ENCODE peak calls at places on chromosome 22, in five cellular contexts. One of them, this sample, is unnamed.

GRCh38 chr22:24437820-24438328 is 10.5 kb downstream of the ADORA2A start:
- DNase-seq in lower leg skin: no peak
- DNase-seq in uterus: no peak
- DNase-seq in skeletal muscle cell: no peak
- DNase-seq in aorta: no peak
- DNase-seq in this sample: no peak

GRCh38 chr22:43555561-43556515 is 144.0 kb downstream of the MPPED1 start:
- DNase-seq in lower leg skin: no peak
- DNase-seq in uterus: no peak
- DNase-seq in skeletal muscle cell: no peak
- DNase-seq in aorta: peak
- DNase-seq in this sample: no peak

GRCh38 chr22:20403779-20404140 is 9.8 kb downstream of the ZNF74 start:
- DNase-seq in lower leg skin: no peak
- DNase-seq in uterus: no peak
- DNase-seq in skeletal muscle cell: no peak
- DNase-seq in aorta: peak
- DNase-seq in this sample: no peak

GRCh38 chr22:49016909-49017768 is 810.5 kb downstream of the BRD1 start:
- DNase-seq in lower leg skin: no peak
- DNase-seq in uterus: no peak
- DNase-seq in skeletal muscle cell: no peak
- DNase-seq in aorta: peak
- DNase-seq in this sample: no peak

GRCh38 chr22:31852691-31853370 is 91.5 kb upstream of the YWHAH start:
- DNase-seq in lower leg skin: no peak
- DNase-seq in uterus: no peak
- DNase-seq in skeletal muscle cell: no peak
- DNase-seq in aorta: no peak
- DNase-seq in this sample: peak

GRCh38 chr22:42892571-42893316 is 35.7 kb upstream of the ARFGAP3 start:
- DNase-seq in lower leg skin: no peak
- DNase-seq in uterus: no peak
- DNase-seq in skeletal muscle cell: no peak
- DNase-seq in aorta: no peak
- DNase-seq in this sample: no peak

GRCh38 chr22:35154937-35155387 is 89.0 kb downstream of the ISX start:
- DNase-seq in lower leg skin: peak
- DNase-seq in uterus: peak
- DNase-seq in skeletal muscle cell: no peak
- DNase-seq in aorta: no peak
- DNase-seq in this sample: peak

GRCh38 chr22:50260801-50261614 is 475 bp downstream of the MAPK12 start:
- DNase-seq in lower leg skin: no peak
- DNase-seq in uterus: no peak
- DNase-seq in skeletal muscle cell: no peak
- DNase-seq in aorta: no peak
- DNase-seq in this sample: peak

GRCh38 chr22:50481440-50482106 is at the start of gene ADM2:
- DNase-seq in lower leg skin: no peak
- DNase-seq in uterus: no peak
- DNase-seq in skeletal muscle cell: no peak
- DNase-seq in aorta: no peak
- DNase-seq in this sample: peak

GRCh38 chr22:49099496-49100124 is 728.1 kb downstream of the BRD1 start:
- DNase-seq in lower leg skin: no peak
- DNase-seq in uterus: no peak
- DNase-seq in skeletal muscle cell: no peak
- DNase-seq in aorta: peak
- DNase-seq in this sample: no peak

GRCh38 chr22:19816372-19817119 is 38.1 kb downstream of the GNB1L start:
- DNase-seq in lower leg skin: no peak
- DNase-seq in uterus: no peak
- DNase-seq in skeletal muscle cell: no peak
- DNase-seq in aorta: no peak
- DNase-seq in this sample: no peak

GRCh38 chr22:48602805-48603518 is 1224.7 kb downstream of the BRD1 start:
- DNase-seq in lower leg skin: no peak
- DNase-seq in uterus: no peak
- DNase-seq in skeletal muscle cell: no peak
- DNase-seq in aorta: no peak
- DNase-seq in this sample: no peak

GRCh38 chr22:27991586-27992293 is 72.7 kb upstream of the PITPNB start:
- DNase-seq in lower leg skin: no peak
- DNase-seq in uterus: no peak
- DNase-seq in skeletal muscle cell: no peak
- DNase-seq in aorta: peak
- DNase-seq in this sample: no peak

DNA sequence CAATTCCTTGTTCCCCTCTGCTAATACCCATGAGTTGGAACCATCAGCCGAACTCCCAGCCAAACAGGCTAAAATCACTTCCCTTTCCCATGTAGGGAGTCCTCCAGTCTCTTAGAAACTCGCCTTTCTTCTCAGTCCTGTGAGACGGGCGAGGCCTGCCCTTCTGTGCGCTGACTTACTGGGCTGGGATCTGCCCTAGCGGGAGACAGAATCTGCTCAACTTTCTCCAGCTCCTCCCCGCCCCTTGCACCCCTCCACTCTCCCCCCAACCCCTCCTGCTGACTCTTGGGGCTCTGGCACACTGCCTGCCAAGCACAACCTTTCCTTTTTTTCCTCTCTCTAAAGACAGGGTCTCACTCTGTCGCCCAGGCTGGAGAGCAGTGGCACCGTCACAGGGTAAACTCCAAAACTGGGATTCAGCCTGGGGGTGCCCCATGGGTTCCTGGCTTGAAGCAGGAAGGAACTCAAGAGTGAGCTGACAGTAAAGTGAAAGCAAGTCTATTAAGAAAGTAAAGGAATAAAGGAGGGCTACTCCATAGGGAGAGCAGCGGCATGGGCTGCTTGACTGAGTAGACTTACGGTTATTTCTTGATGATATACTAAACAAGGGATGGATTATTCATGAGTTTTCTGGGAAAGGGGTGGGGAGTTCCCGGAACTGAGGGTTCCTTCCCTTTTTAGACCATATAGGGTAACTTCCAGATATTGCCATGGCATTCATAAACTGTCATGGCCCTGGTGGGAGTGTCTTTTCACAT is 53.1 kb upstream of the EMID1 start:
- DNase-seq in lower leg skin: peak
- DNase-seq in uterus: no peak
- DNase-seq in skeletal muscle cell: no peak
- DNase-seq in aorta: peak
- DNase-seq in this sample: no peak
- H3K4me3 ChIP-seq in lower leg skin: no peak
- H3K4me3 ChIP-seq in uterus: no peak
- H3K4me3 ChIP-seq in skeletal muscle cell: no peak
- H3K4me3 ChIP-seq in aorta: no peak
- H3K4me3 ChIP-seq in this sample: no peak

GRCh38 chr22:26691377-26691716 is 34.0 kb downstream of the MIAT start:
- DNase-seq in lower leg skin: no peak
- DNase-seq in uterus: no peak
- DNase-seq in skeletal muscle cell: no peak
- DNase-seq in aorta: no peak
- DNase-seq in this sample: no peak

GRCh38 chr22:26692215-26692614 is 34.8 kb downstream of the MIAT start:
- DNase-seq in lower leg skin: no peak
- DNase-seq in uterus: no peak
- DNase-seq in skeletal muscle cell: no peak
- DNase-seq in aorta: no peak
- DNase-seq in this sample: no peak

GRCh38 chr22:26689553-26690301 is 32.3 kb downstream of the MIAT start:
- DNase-seq in lower leg skin: no peak
- DNase-seq in uterus: no peak
- DNase-seq in skeletal muscle cell: no peak
- DNase-seq in aorta: no peak
- DNase-seq in this sample: no peak

GRCh38 chr22:26687439-26687838 is 30.1 kb downstream of the MIAT start:
- DNase-seq in lower leg skin: no peak
- DNase-seq in uterus: no peak
- DNase-seq in skeletal muscle cell: no peak
- DNase-seq in aorta: no peak
- DNase-seq in this sample: no peak

GRCh38 chr22:26690654-26691376 is 33.4 kb downstream of the MIAT start:
- DNase-seq in lower leg skin: no peak
- DNase-seq in uterus: no peak
- DNase-seq in skeletal muscle cell: no peak
- DNase-seq in aorta: no peak
- DNase-seq in this sample: no peak
- H3K4me3 ChIP-seq in lower leg skin: no peak
- H3K4me3 ChIP-seq in uterus: no peak
- H3K4me3 ChIP-seq in skeletal muscle cell: no peak
- H3K4me3 ChIP-seq in aorta: no peak
- H3K4me3 ChIP-seq in this sample: no peak

DNA sequence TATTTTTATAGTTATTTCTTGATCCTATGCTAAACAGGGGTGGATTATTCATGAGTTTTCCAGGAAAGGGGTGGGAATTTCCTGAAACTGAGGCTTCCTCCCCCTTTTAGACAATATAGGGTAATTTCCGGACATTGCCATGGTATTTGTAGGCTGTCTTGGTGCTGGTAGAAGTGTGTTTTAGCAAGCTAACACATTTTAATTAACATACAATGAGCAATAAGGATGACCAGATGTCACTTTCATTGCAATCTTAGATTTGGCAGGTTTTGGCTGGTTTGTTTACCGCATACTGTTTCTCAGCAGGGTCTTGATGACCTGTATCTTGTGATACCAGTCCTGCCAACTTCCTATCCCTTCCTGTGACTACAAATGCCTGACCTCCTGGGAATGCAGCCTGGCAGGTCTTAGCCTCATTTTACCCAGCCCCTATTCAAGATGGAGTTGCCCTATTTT is 992 bp upstream of the C1QTNF6 start:
- DNase-seq in lower leg skin: no peak
- DNase-seq in uterus: no peak
- DNase-seq in skeletal muscle cell: no peak
- DNase-seq in aorta: no peak
- DNase-seq in this sample: no peak
- H3K4me3 ChIP-seq in lower leg skin: no peak
- H3K4me3 ChIP-seq in uterus: no peak
- H3K4me3 ChIP-seq in skeletal muscle cell: no peak
- H3K4me3 ChIP-seq in aorta: no peak
- H3K4me3 ChIP-seq in this sample: no peak

DNA sequence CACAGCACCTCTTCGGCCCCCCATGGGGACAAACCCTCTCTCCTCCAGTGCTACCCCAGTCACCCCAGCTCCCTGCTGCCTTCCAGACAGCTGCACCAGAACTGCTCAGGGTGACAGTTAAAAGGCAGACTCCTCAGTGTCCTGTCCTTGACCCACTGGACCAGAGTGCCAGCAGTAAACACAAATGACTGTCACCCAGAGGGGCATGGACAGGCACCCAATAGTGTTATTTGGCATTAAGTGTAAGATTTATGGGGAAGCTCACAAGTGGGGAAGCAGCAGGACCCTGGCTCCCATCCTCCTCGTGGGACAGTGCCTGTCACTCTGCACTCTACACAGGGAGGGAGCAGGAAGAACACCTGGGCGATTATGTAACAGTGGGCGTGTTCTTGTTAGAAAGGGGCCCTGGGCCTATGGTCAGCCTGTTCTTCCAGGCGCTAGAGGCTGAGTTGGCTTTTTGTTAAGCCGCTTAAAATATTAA is 5.0 kb downstream of the RPS19BP1 start:
- DNase-seq in lower leg skin: no peak
- DNase-seq in uterus: no peak
- DNase-seq in skeletal muscle cell: no peak
- DNase-seq in aorta: no peak
- DNase-seq in this sample: no peak
- H3K4me3 ChIP-seq in lower leg skin: no peak
- H3K4me3 ChIP-seq in uterus: no peak
- H3K4me3 ChIP-seq in skeletal muscle cell: no peak
- H3K4me3 ChIP-seq in aorta: no peak
- H3K4me3 ChIP-seq in this sample: no peak

GRCh38 chr22:44693756-44694155 is 8.2 kb upstream of the PRR5 start:
- DNase-seq in lower leg skin: no peak
- DNase-seq in uterus: no peak
- DNase-seq in skeletal muscle cell: no peak
- DNase-seq in aorta: no peak
- DNase-seq in this sample: no peak

GRCh38 chr22:44700456-44700855 is 1.5 kb upstream of the PRR5 start:
- DNase-seq in lower leg skin: no peak
- DNase-seq in uterus: no peak
- DNase-seq in skeletal muscle cell: no peak
- DNase-seq in aorta: no peak
- DNase-seq in this sample: no peak

GRCh38 chr22:44701187-44701586 is 817 bp upstream of the PRR5 start:
- DNase-seq in lower leg skin: no peak
- DNase-seq in uterus: no peak
- DNase-seq in skeletal muscle cell: no peak
- DNase-seq in aorta: no peak
- DNase-seq in this sample: no peak

GRCh38 chr22:44698531-44699421 is 3.2 kb upstream of the PRR5 start:
- DNase-seq in lower leg skin: peak
- DNase-seq in uterus: peak
- DNase-seq in skeletal muscle cell: peak
- DNase-seq in aorta: no peak
- DNase-seq in this sample: peak

GRCh38 chr22:44697423-44698179 is 4.4 kb upstream of the PRR5 start:
- DNase-seq in lower leg skin: peak
- DNase-seq in uterus: peak
- DNase-seq in skeletal muscle cell: no peak
- DNase-seq in aorta: peak
- DNase-seq in this sample: peak
- H3K4me3 ChIP-seq in lower leg skin: no peak
- H3K4me3 ChIP-seq in uterus: no peak
- H3K4me3 ChIP-seq in skeletal muscle cell: no peak
- H3K4me3 ChIP-seq in aorta: no peak
- H3K4me3 ChIP-seq in this sample: no peak

GRCh38 chr22:47309946-47310345 is 547.5 kb downstream of the TBC1D22A start:
- DNase-seq in lower leg skin: no peak
- DNase-seq in uterus: no peak
- DNase-seq in skeletal muscle cell: no peak
- DNase-seq in aorta: no peak
- DNase-seq in this sample: no peak

GRCh38 chr22:47307812-47308211 is 545.4 kb downstream of the TBC1D22A start:
- DNase-seq in lower leg skin: no peak
- DNase-seq in uterus: no peak
- DNase-seq in skeletal muscle cell: no peak
- DNase-seq in aorta: no peak
- DNase-seq in this sample: peak

GRCh38 chr22:47310601-47311000 is 548.2 kb downstream of the TBC1D22A start:
- DNase-seq in lower leg skin: no peak
- DNase-seq in uterus: no peak
- DNase-seq in skeletal muscle cell: no peak
- DNase-seq in aorta: no peak
- DNase-seq in this sample: no peak

GRCh38 chr22:47308886-47309285 is 546.4 kb downstream of the TBC1D22A start:
- DNase-seq in lower leg skin: no peak
- DNase-seq in uterus: no peak
- DNase-seq in skeletal muscle cell: no peak
- DNase-seq in aorta: no peak
- DNase-seq in this sample: no peak

GRCh38 chr22:47309476-47309875 is 547.0 kb downstream of the TBC1D22A start:
- DNase-seq in lower leg skin: no peak
- DNase-seq in uterus: no peak
- DNase-seq in skeletal muscle cell: no peak
- DNase-seq in aorta: no peak
- DNase-seq in this sample: no peak
- H3K4me3 ChIP-seq in lower leg skin: no peak
- H3K4me3 ChIP-seq in uterus: no peak
- H3K4me3 ChIP-seq in skeletal muscle cell: no peak
- H3K4me3 ChIP-seq in aorta: no peak
- H3K4me3 ChIP-seq in this sample: no peak

GRCh38 chr22:39995346-39996252 is 845 bp downstream of the FAM83F start:
- DNase-seq in lower leg skin: no peak
- DNase-seq in uterus: no peak
- DNase-seq in skeletal muscle cell: no peak
- DNase-seq in aorta: peak
- DNase-seq in this sample: no peak
- H3K4me3 ChIP-seq in lower leg skin: peak
- H3K4me3 ChIP-seq in uterus: no peak
- H3K4me3 ChIP-seq in skeletal muscle cell: no peak
- H3K4me3 ChIP-seq in aorta: no peak
- H3K4me3 ChIP-seq in this sample: no peak

This sample was measured in foreskin fibroblast.